ENCODE peak calls at places on chromosomes 2 and 18, in nine cellular contexts. One of them, this sample, is unnamed. For H3K36me3, the result is how much of the 10 kb centered on the place peaks cover.

GRCh38 chr2:216765810-216766259 is 70.5 kb upstream of the IGFBP5 start:
- DNase-seq in MM.1S: no peak
- DNase-seq in neural progenitor cell: peak
- DNase-seq in HCT116: no peak
- DNase-seq in mammary epithelial cell: no peak
- DNase-seq in GM23338: peak
- DNase-seq in PC-3: peak
- DNase-seq in GM23248: no peak
- DNase-seq in fibroblast of lung: no peak
- DNase-seq in this sample: peak

GRCh38 chr2:26184555-26185303 is 11.8 kb downstream of the GAREM2 start:
- DNase-seq in fibroblast of lung: no peak
- DNase-seq in HCT116: peak
- DNase-seq in GM23248: peak
- DNase-seq in PC-3: no peak
- DNase-seq in GM23338: peak
- DNase-seq in MM.1S: peak
- DNase-seq in neural progenitor cell: peak
- DNase-seq in mammary epithelial cell: peak
- DNase-seq in this sample: peak

GRCh38 chr2:239671916-239672849 is 271.4 kb upstream of the HDAC4 start:
- DNase-seq in fibroblast of lung: no peak
- DNase-seq in GM23248: no peak
- DNase-seq in GM23338: no peak
- DNase-seq in MM.1S: no peak
- DNase-seq in PC-3: no peak
- DNase-seq in HCT116: no peak
- DNase-seq in mammary epithelial cell: no peak
- DNase-seq in neural progenitor cell: no peak
- DNase-seq in this sample: no peak

GRCh38 chr2:34997779-34998178 is 1357.8 kb upstream of the CRIM1 start:
- DNase-seq in GM23338: no peak
- DNase-seq in neural progenitor cell: no peak
- DNase-seq in GM23248: no peak
- DNase-seq in MM.1S: no peak
- DNase-seq in PC-3: no peak
- DNase-seq in fibroblast of lung: no peak
- DNase-seq in HCT116: no peak
- DNase-seq in mammary epithelial cell: no peak
- DNase-seq in this sample: no peak

GRCh38 chr2:62489162-62489561 is 16.8 kb downstream of the TMEM17 start:
- DNase-seq in HCT116: no peak
- DNase-seq in fibroblast of lung: peak
- DNase-seq in PC-3: no peak
- DNase-seq in neural progenitor cell: no peak
- DNase-seq in GM23248: peak
- DNase-seq in MM.1S: no peak
- DNase-seq in mammary epithelial cell: no peak
- DNase-seq in GM23338: no peak
- DNase-seq in this sample: no peak

GRCh38 chr2:238704471-238705230 is 143.2 kb upstream of the TWIST2 start:
- DNase-seq in HCT116: no peak
- DNase-seq in GM23338: no peak
- DNase-seq in MM.1S: no peak
- DNase-seq in neural progenitor cell: no peak
- DNase-seq in mammary epithelial cell: no peak
- DNase-seq in PC-3: no peak
- DNase-seq in fibroblast of lung: no peak
- DNase-seq in GM23248: no peak
- DNase-seq in this sample: no peak

GRCh38 chr2:24466871-24467870 is 23.9 kb upstream of the NCOA1 start:
- DNase-seq in GM23338: peak
- DNase-seq in neural progenitor cell: no peak
- DNase-seq in MM.1S: no peak
- DNase-seq in fibroblast of lung: no peak
- DNase-seq in mammary epithelial cell: no peak
- DNase-seq in GM23248: no peak
- DNase-seq in HCT116: no peak
- DNase-seq in PC-3: no peak
- DNase-seq in this sample: peak

GRCh38 chr2:205435970-205436369 is 246.3 kb upstream of the NRP2 start:
- DNase-seq in mammary epithelial cell: peak
- DNase-seq in GM23338: no peak
- DNase-seq in MM.1S: no peak
- DNase-seq in neural progenitor cell: no peak
- DNase-seq in HCT116: no peak
- DNase-seq in GM23248: peak
- DNase-seq in PC-3: peak
- DNase-seq in fibroblast of lung: peak
- DNase-seq in this sample: no peak

GRCh38 chr18:48529796-48530195 is 9.0 kb upstream of the CTIF start:
- DNase-seq in GM23248: peak
- DNase-seq in fibroblast of lung: peak
- DNase-seq in mammary epithelial cell: peak
- DNase-seq in neural progenitor cell: no peak
- DNase-seq in PC-3: peak
- DNase-seq in GM23338: no peak
- DNase-seq in HCT116: no peak
- DNase-seq in MM.1S: no peak
- DNase-seq in this sample: no peak

GRCh38 chr18:48531082-48531403 is 7.8 kb upstream of the CTIF start:
- DNase-seq in fibroblast of lung: no peak
- DNase-seq in MM.1S: no peak
- DNase-seq in GM23248: no peak
- DNase-seq in neural progenitor cell: no peak
- DNase-seq in GM23338: no peak
- DNase-seq in HCT116: no peak
- DNase-seq in PC-3: no peak
- DNase-seq in mammary epithelial cell: no peak
- DNase-seq in this sample: no peak

GRCh38 chr18:48531979-48532378 is 6.9 kb upstream of the CTIF start:
- DNase-seq in mammary epithelial cell: no peak
- DNase-seq in PC-3: no peak
- DNase-seq in MM.1S: no peak
- DNase-seq in GM23248: no peak
- DNase-seq in GM23338: no peak
- DNase-seq in fibroblast of lung: no peak
- DNase-seq in HCT116: no peak
- DNase-seq in neural progenitor cell: no peak
- DNase-seq in this sample: no peak

GRCh38 chr18:48528861-48529260 is 10.0 kb upstream of the CTIF start:
- DNase-seq in GM23338: no peak
- DNase-seq in fibroblast of lung: no peak
- DNase-seq in mammary epithelial cell: no peak
- DNase-seq in GM23248: no peak
- DNase-seq in MM.1S: no peak
- DNase-seq in HCT116: no peak
- DNase-seq in PC-3: no peak
- DNase-seq in neural progenitor cell: no peak
- DNase-seq in this sample: no peak

DNA sequence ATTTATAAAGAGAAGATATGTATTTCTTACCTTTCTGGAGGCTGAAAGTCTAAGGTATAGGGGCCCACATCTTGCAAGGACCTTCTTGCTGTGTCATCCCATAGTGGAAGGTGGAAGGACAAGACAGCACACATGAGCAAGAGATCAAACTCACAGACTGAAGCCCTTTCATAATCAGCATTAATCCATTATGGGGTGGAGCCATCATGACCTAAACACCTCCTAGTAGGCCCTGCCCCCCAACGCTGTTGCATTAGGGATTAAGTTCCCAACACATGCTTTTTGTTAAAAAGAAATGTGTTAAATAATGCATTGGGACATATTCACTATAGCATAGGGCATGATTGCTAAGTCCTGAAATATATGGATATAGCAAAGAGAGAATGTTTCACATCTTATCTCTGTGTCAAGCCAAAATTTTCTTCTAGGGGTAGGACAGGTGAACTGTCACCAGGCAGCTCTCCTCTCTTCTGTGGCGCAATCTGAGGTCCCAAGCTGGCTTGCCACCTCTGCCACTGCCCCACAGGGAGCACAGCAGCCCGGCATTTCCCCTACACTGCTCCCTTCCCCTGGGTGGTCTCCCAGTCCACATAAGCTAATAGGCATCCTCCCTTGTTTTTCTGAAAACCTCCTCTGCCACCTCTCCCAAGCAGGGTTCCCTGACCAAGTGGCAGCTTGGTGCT is 8.3 kb upstream of the CTIF start:
- DNase-seq in HCT116: no peak
- DNase-seq in PC-3: no peak
- DNase-seq in neural progenitor cell: no peak
- DNase-seq in GM23248: no peak
- DNase-seq in GM23338: no peak
- DNase-seq in fibroblast of lung: no peak
- DNase-seq in mammary epithelial cell: no peak
- DNase-seq in MM.1S: no peak
- DNase-seq in this sample: no peak
- H3K36me3 ChIP-seq in HCT116: under half
- H3K36me3 ChIP-seq in PC-3: under half
- H3K36me3 ChIP-seq in neural progenitor cell: under half
- H3K36me3 ChIP-seq in GM23248: under half
- H3K36me3 ChIP-seq in GM23338: under half
- H3K36me3 ChIP-seq in fibroblast of lung: under half
- H3K36me3 ChIP-seq in mammary epithelial cell: under half
- H3K36me3 ChIP-seq in MM.1S: under half
- H3K36me3 ChIP-seq in this sample: under half

GRCh38 chr2:176118606-176119370 is 2.2 kb downstream of the HOXD10 start:
- DNase-seq in fibroblast of lung: no peak
- DNase-seq in MM.1S: peak
- DNase-seq in HCT116: peak
- DNase-seq in neural progenitor cell: peak
- DNase-seq in PC-3: peak
- DNase-seq in GM23338: peak
- DNase-seq in mammary epithelial cell: no peak
- DNase-seq in GM23248: peak
- DNase-seq in this sample: peak

GRCh38 chr2:176120369-176121307 is 1.9 kb upstream of the HOXD9 start:
- DNase-seq in GM23338: no peak
- DNase-seq in fibroblast of lung: no peak
- DNase-seq in PC-3: no peak
- DNase-seq in mammary epithelial cell: no peak
- DNase-seq in neural progenitor cell: no peak
- DNase-seq in MM.1S: no peak
- DNase-seq in GM23248: no peak
- DNase-seq in HCT116: no peak
- DNase-seq in this sample: no peak

GRCh38 chr2:176117162-176117822 is 714 bp downstream of the HOXD10 start:
- DNase-seq in fibroblast of lung: no peak
- DNase-seq in neural progenitor cell: no peak
- DNase-seq in GM23338: no peak
- DNase-seq in PC-3: no peak
- DNase-seq in mammary epithelial cell: no peak
- DNase-seq in GM23248: no peak
- DNase-seq in MM.1S: no peak
- DNase-seq in HCT116: no peak
- DNase-seq in this sample: no peak

GRCh38 chr2:176115883-176116813 is at the start of gene HOXD10:
- DNase-seq in HCT116: no peak
- DNase-seq in fibroblast of lung: no peak
- DNase-seq in neural progenitor cell: peak
- DNase-seq in GM23338: peak
- DNase-seq in GM23248: peak
- DNase-seq in MM.1S: no peak
- DNase-seq in PC-3: no peak
- DNase-seq in mammary epithelial cell: no peak
- DNase-seq in this sample: no peak

GRCh38 chr2:176117823-176118376 is 1.3 kb downstream of the HOXD10 start:
- DNase-seq in GM23248: no peak
- DNase-seq in mammary epithelial cell: no peak
- DNase-seq in PC-3: no peak
- DNase-seq in neural progenitor cell: no peak
- DNase-seq in HCT116: no peak
- DNase-seq in fibroblast of lung: no peak
- DNase-seq in GM23338: no peak
- DNase-seq in MM.1S: no peak
- DNase-seq in this sample: no peak
- TF ChIP-seq EZH2 in GM23248: no peak
- TF ChIP-seq EZH2 in mammary epithelial cell: peak
- TF ChIP-seq EZH2 in PC-3: no peak
- TF ChIP-seq EZH2 in neural progenitor cell: no peak
- TF ChIP-seq EZH2 in HCT116: no peak
- TF ChIP-seq EZH2 in fibroblast of lung: peak
- TF ChIP-seq EZH2 in GM23338: no peak
- TF ChIP-seq EZH2 in MM.1S: no peak
- TF ChIP-seq EZH2 in this sample: no peak

DNA sequence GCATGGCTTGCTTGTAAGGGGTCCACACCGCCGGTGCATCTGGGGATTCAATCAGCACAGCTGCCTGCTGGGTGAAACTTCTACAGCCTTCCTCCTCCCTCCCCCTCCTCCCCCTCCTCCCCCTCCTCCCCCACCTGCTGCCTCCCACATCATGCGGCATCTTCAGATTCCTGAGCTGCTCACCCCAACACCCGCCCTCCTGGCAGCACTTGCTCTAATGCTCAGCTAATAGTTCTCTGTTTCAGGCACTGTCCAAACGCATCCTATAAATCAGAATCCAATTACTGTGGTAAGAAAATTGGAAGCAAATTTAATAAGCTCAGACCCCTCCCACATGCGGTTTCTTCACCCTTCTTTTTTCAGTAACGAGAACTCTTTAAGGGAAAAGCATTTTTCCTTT is 150.6 kb downstream of the GALNT14 start:
- DNase-seq in neural progenitor cell: peak
- DNase-seq in mammary epithelial cell: no peak
- DNase-seq in PC-3: no peak
- DNase-seq in GM23338: peak
- DNase-seq in MM.1S: no peak
- DNase-seq in HCT116: no peak
- DNase-seq in fibroblast of lung: no peak
- DNase-seq in GM23248: no peak
- DNase-seq in this sample: no peak
- H3K36me3 ChIP-seq in neural progenitor cell: under half
- H3K36me3 ChIP-seq in mammary epithelial cell: under half
- H3K36me3 ChIP-seq in PC-3: under half
- H3K36me3 ChIP-seq in GM23338: under half
- H3K36me3 ChIP-seq in MM.1S: under half
- H3K36me3 ChIP-seq in HCT116: under half
- H3K36me3 ChIP-seq in fibroblast of lung: under half
- H3K36me3 ChIP-seq in GM23248: under half
- H3K36me3 ChIP-seq in this sample: under half

DNA sequence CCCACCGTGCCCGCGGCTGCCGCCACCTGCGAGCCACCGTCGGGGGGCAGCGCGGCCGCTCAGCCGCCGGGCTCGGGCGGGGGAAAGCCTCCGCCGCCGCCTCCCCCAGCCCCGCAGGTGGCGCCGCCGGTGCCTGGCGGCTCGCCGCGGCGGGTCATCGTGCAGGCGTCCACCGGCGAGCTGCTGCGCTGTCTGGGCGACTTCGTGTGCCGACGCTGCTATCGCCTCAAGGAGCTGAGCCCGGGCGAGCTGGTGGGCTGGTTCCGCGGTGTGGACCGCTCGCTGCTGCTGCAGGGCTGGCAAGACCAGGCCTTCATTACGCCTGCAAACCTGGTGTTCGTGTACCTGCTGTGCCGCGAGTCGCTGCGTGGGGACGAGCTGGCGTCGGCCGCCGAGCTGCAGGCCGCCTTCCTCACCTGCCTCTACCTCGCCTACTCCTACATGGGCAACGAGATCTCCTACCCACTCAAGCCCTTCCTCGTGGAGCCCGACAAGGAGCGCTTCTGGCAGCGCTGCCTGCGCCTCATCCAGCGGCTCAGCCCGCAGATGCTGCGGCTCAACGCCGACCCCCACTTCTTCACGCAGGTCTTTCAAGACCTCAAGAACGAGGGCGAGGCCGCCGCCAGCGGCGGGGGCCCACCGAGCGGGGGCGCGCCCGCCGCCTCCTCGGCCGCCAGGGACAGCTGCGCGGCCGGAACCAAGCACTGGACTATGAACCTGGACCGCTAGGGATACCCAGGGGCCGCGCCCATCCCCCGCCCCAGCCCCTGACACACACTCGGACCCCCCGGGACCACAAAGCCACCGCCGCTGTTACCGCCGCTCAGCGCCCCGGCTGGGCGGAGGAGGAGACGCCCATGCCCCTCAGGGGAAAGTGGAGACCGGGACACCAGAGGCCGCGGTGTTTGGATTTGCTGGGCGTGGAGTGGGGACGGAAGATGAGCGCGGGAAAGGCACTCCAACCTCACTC is 1.0 kb downstream of the CDK5R2 start:
- DNase-seq in HCT116: no peak
- DNase-seq in PC-3: no peak
- DNase-seq in fibroblast of lung: no peak
- DNase-seq in GM23248: no peak
- DNase-seq in GM23338: peak
- DNase-seq in MM.1S: no peak
- DNase-seq in mammary epithelial cell: no peak
- DNase-seq in neural progenitor cell: peak
- DNase-seq in this sample: no peak
- TF ChIP-seq EZH2 in HCT116: no peak
- TF ChIP-seq EZH2 in PC-3: peak
- TF ChIP-seq EZH2 in fibroblast of lung: peak
- TF ChIP-seq EZH2 in GM23248: peak
- TF ChIP-seq EZH2 in GM23338: peak
- TF ChIP-seq EZH2 in MM.1S: no peak
- TF ChIP-seq EZH2 in mammary epithelial cell: peak
- TF ChIP-seq EZH2 in neural progenitor cell: peak
- TF ChIP-seq EZH2 in this sample: no peak

This sample was measured in PC-9.